ENCODE peak calls at places on chromosomes 11 and 22, in six cellular contexts. C, J, D, I, S and V are unnamed samples.

GRCh38 chr11:108224908-108225786 is 2.3 kb downstream of the ATM start:
- DNase-seq in S (no peak), D (no peak), C (no peak), I (no peak), J (no peak), V (peak)

GRCh38 chr11:1862588-1863351 is 9.9 kb downstream of the LSP1 start:
- DNase-seq in C (no peak), D (no peak), I (no peak), S (no peak), J (peak), V (no peak)

GRCh38 chr11:129645943-129646342 is 169.7 kb upstream of the TMEM45B start:
- DNase-seq in D (no peak), J (no peak), S (no peak), I (no peak), C (no peak), V (no peak)

GRCh38 chr22:17896552-17896951 is 122.3 kb upstream of the BID start:
- DNase-seq in D (no peak), I (no peak), S (no peak), C (peak), J (peak), V (no peak)

GRCh38 chr11:95768521-95768920 is 21.1 kb downstream of the FAM76B start:
- DNase-seq in D (no peak), I (no peak), S (no peak), C (no peak), J (no peak), V (no peak)

GRCh38 chr11:66069715-66070603 is at the start of gene PACS1:
- DNase-seq in I (peak), D (no peak), J (peak), S (peak), C (peak), V (peak)

GRCh38 chr22:26763633-26764295 is 106.4 kb downstream of the MIAT start:
- DNase-seq in D (no peak), S (peak), I (no peak), C (no peak), J (peak), V (no peak)

GRCh38 chr11:93054881-93055280 is 85.4 kb downstream of the MTNR1B start:
- DNase-seq in I (peak), J (peak), C (no peak), D (no peak), S (peak), V (peak)

GRCh38 chr22:41775976-41776375 is 24.5 kb upstream of the CCDC134 start:
- DNase-seq in J (no peak), S (no peak), I (no peak), D (no peak), C (no peak), V (no peak)

GRCh38 chr22:48060266-48060665 is 1297.8 kb downstream of the TBC1D22A start:
- DNase-seq in D (no peak), I (no peak), S (no peak), J (no peak), C (no peak), V (no peak)

GRCh38 chr11:94910779-94911178 is 62.6 kb downstream of the CWC15 start:
- DNase-seq in J (no peak), C (no peak), I (peak), D (no peak), S (no peak), V (no peak)

GRCh38 chr11:13674799-13675509 is 6.5 kb downstream of the FAR1 start:
- DNase-seq in C (no peak), D (no peak), S (no peak), J (no peak), I (no peak), V (peak)

GRCh38 chr11:69166186-69167115 is 10.7 kb downstream of the SMIM38 start:
- DNase-seq in C (peak), S (peak), J (peak), D (peak), I (peak), V (peak)

GRCh38 chr11:62791501-62792192 is at the start of gene TMEM223:
- DNase-seq in D (no peak), C (peak), J (peak), S (peak), I (peak), V (peak)

GRCh38 chr11:76266269-76266668 is 60.0 kb upstream of the WNT11 start:
- DNase-seq in I (no peak), S (no peak), D (no peak), C (no peak), J (peak), V (peak)

GRCh38 chr11:18836415-18836814 is 44.8 kb upstream of the PTPN5 start:
- DNase-seq in S (no peak), J (no peak), I (no peak), C (no peak), D (no peak), V (peak)

GRCh38 chr11:60891103-60891741 is 15.2 kb downstream of the PRPF19 start:
- DNase-seq in D (no peak), C (peak), S (no peak), I (peak), J (no peak), V (no peak)

GRCh38 chr22:26767351-26767970 is 110.1 kb downstream of the MIAT start:
- DNase-seq in C (no peak), D (no peak), J (no peak), S (no peak), I (no peak), V (no peak)

GRCh38 chr11:36149538-36150242 is 139.5 kb downstream of the COMMD9 start:
- DNase-seq in J (peak), I (peak), C (peak), D (peak), S (peak), V (peak)

GRCh38 chr11:18720086-18720810 is 5.7 kb downstream of the IGSF22 start:
- DNase-seq in J (no peak), D (no peak), C (no peak), I (no peak), S (no peak), V (no peak)

GRCh38 chr11:17405232-17406005 is 17.0 kb upstream of the KCNJ11 start:
- DNase-seq in C (no peak), D (no peak), S (peak), J (peak), I (no peak), V (peak)

GRCh38 chr11:133917921-133918605 is 38.7 kb downstream of the IGSF9B start:
- DNase-seq in J (no peak), S (no peak), D (no peak), C (peak), I (no peak), V (no peak)

GRCh38 chr11:126072141-126072741 is 9.6 kb upstream of the CDON start:
- DNase-seq in C (no peak), D (no peak), I (no peak), J (no peak), S (peak), V (no peak)

GRCh38 chr11:2934057-2934550 is 4.9 kb upstream of the PHLDA2 start:
- DNase-seq in S (no peak), D (no peak), J (no peak), C (no peak), I (no peak), V (no peak)

GRCh38 chr11:59188954-59189353 is 17.0 kb downstream of the DTX4 start:
- DNase-seq in S (no peak), I (no peak), C (no peak), J (no peak), D (no peak), V (no peak)

GRCh38 chr11:59185412-59185811 is 13.5 kb downstream of the DTX4 start:
- DNase-seq in D (no peak), C (no peak), S (no peak), I (no peak), J (no peak), V (no peak)

GRCh38 chr11:59187020-59187419 is 15.1 kb downstream of the DTX4 start:
- DNase-seq in S (no peak), J (no peak), D (no peak), C (no peak), I (no peak), V (no peak)

GRCh38 chr11:59186130-59186594 is 14.2 kb downstream of the DTX4 start:
- DNase-seq in S (peak), I (peak), J (peak), D (no peak), C (peak), V (peak)

GRCh38 chr11:59187587-59187986 is 15.7 kb downstream of the DTX4 start:
- DNase-seq in S (no peak), I (no peak), D (no peak), C (no peak), J (no peak), V (no peak)
- TF ChIP-seq MYC in S (no peak), I (no peak), D (no peak), C (no peak), J (no peak), V (no peak)

GRCh38 chr11:77633856-77634425 is 3.7 kb downstream of the CLNS1A start:
- DNase-seq in C (no peak), I (no peak), D (no peak), J (no peak), S (no peak), V (peak)

GRCh38 chr11:77642228-77642627 is 4.6 kb upstream of the CLNS1A start:
- DNase-seq in D (no peak), C (no peak), J (no peak), S (peak), I (no peak), V (no peak)

GRCh38 chr11:77634724-77635123 is 2.9 kb downstream of the CLNS1A start:
- DNase-seq in D (no peak), J (no peak), S (no peak), C (no peak), I (no peak), V (peak)

GRCh38 chr11:77636738-77637344 is 753 bp downstream of the CLNS1A start:
- DNase-seq in I (peak), C (peak), S (no peak), D (no peak), J (no peak), V (peak)

DNA sequence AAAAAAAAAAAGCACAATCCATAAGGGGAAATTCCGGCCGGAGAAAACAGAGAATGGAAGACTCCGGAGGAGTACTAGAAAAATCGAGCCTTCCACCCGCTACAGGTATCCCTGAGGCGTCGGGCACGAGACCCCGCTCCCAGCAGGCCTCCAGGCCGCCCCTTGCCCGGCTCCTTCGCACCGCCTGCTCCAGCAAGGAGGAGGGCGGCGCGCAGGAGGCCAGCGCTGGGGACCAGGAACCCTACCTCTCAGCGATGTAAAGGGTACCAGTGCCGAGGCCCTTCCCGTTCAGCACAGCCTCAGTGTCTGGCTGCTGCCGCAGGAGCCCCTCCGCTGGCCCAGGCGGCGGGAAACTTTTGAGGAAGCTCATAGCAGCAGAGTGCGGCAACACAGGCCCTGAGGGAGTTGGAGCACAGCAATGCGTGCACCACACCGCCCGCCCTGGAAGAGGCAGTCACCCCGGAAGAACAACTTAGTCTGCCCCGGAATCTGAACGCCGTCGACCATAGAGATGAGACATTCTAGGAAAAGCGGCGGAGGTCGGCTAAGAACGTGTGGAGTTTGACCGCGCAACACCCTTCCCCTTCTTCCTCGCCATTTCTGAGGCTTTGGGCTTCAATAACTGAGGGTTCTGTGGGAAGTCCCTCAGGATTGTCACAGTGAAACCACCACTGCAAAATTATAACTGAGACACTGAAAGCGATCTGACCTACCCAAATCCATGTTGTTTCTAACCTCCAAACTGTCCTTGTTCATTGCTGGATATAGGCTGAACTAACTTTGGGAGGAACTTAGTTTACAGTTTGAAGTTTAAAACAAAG is at the start of gene CLNS1A:
- DNase-seq in J (peak), I (peak), D (peak), S (peak), C (peak), V (peak)
- TF ChIP-seq CTCF in J (no peak), I (no peak), D (no peak), S (no peak), C (no peak), V (no peak)

DNA sequence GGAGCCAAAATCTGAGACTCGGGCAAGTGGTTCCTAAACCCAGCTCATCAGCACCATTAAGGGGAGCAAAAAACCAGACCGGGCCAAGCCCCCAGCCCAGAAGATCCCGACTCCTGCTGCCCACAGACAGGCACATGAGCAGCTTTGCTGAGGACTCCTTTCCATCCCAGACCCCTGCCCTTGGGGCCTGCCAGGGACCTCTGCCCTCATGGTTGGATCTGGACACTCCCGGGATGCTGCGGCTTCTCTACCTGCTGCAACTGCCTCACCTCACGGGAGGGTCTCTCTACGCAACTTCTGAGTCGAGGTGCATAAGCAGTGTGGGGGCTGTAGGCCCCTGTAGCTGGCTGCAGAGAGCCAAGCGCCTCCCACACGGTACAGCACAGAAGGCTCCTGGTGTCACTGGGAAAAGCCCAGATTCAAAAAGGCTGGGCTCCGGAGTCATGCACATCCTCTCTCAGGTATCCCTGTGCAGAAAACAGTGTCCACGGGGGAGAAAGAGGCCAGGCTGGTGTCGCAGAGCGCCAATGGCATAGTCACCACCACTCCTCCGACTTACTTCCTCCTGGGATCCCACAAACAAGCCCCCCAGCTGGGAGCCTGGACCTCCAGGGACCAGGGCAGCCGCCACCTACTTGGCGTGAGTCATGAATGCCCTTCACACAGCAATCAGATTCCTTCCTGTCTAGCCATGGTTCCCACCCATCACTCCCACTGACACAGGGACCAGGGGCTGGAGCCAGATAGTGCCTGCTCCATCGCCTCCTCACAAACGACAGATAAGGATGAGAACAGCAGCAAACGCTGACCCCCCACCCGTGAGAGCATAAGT is 122.1 kb downstream of the BCR start:
- DNase-seq in S (no peak), J (no peak), D (no peak), I (peak), C (peak), V (peak)
- TF ChIP-seq MYC in S (no peak), J (no peak), D (no peak), I (no peak), C (no peak), V (no peak)

GRCh38 chr11:119262668-119263351 is 54.1 kb downstream of the MCAM start:
- DNase-seq in D (peak), I (peak), J (no peak), S (no peak), C (no peak), V (peak)
- TF ChIP-seq CTCF in D (peak), I (peak), J (no peak), S (no peak), C (peak), V (no peak)

GRCh38 chr11:12626616-12627015 is 47.6 kb upstream of the TEAD1 start:
- DNase-seq in C (no peak), I (no peak), J (no peak), S (no peak), D (no peak), V (no peak)

GRCh38 chr11:12623869-12624268 is 50.4 kb upstream of the TEAD1 start:
- DNase-seq in D (no peak), J (no peak), I (no peak), C (no peak), S (no peak), V (no peak)

GRCh38 chr11:12624595-12624994 is 49.6 kb upstream of the TEAD1 start:
- DNase-seq in J (no peak), I (no peak), C (no peak), S (no peak), D (no peak), V (no peak)

GRCh38 chr11:12628322-12628721 is 45.9 kb upstream of the TEAD1 start:
- DNase-seq in C (no peak), S (no peak), J (no peak), D (no peak), I (no peak), V (no peak)

GRCh38 chr11:12625438-12626071 is 48.7 kb upstream of the TEAD1 start:
- DNase-seq in D (no peak), I (no peak), S (no peak), J (peak), C (no peak), V (peak)
- TF ChIP-seq MYC in D (no peak), I (no peak), S (no peak), J (no peak), C (no peak), V (no peak)

DNA sequence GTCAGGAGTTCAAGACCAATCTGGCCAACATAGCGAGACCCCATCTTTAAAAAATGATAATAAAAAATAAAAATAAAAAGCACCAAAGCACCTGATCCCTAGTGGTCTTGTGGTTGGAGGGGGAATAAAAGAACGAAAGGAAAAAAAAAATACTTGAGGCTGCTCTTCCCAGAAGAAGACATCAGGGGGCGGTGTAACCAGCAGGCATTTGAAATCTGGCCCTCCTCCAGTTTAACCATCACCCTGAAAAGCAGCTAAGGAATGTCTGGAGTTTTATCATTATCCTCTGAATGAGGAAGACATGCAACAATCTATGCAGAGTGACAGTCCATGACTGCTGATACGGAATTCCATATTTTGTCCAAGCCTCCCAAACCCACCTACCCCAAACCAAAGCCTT is 5.6 kb upstream of the KCTD17 start:
- DNase-seq in S (no peak), C (peak), D (no peak), I (peak), J (peak), V (peak)
- TF ChIP-seq CTCF in S (peak), C (peak), D (peak), I (peak), J (peak), V (peak)

GRCh38 chr22:50314455-50315288 is 7.2 kb upstream of the PLXNB2 start:
- DNase-seq in C (peak), I (no peak), D (peak), J (no peak), S (no peak), V (peak)
- TF ChIP-seq MYC in C (no peak), I (no peak), D (peak), J (no peak), S (peak), V (no peak)